ENCODE peak calls at places on chromosomes 6 and 20, in nine cellular contexts. K is stimulated activated naive CD8-positive, alpha-beta T cell treated with anti-CD3 and anti-CD28 coated beads, Interleukin-15, amount 100 ng/mL, for 72 hours; P is activated CD8-positive, alpha-beta T cell treated with anti-CD3 and anti-CD28 coated beads for 36 hours; C is left lobe of liver; F is heart left ventricle; Y is Right ventricle myocardium superior; W is pancreas; N is sciatic nerve; H is omental fat pad. M is an unnamed sample.

GRCh38 chr20:58855506-58856314 is 3.2 kb downstream of the GNAS start:
- ATAC-seq in K (no peak), P (no peak), C (no peak), F (no peak), Y (no peak), W (no peak), N (no peak), H (no peak), M (no peak)

GRCh38 chr20:35297153-35297552 is 4.9 kb upstream of the FAM83C start:
- ATAC-seq in K (no peak), P (no peak), C (no peak), F (no peak), Y (no peak), W (no peak), N (no peak), H (no peak), M (no peak)

GRCh38 chr6:45922728-45923351 is 92.8 kb downstream of the CLIC5 start:
- ATAC-seq in K (no peak), P (peak), C (peak), F (peak), Y (peak), W (no peak), N (peak), H (peak), M (peak)

GRCh38 chr6:149482542-149483261 is 2.1 kb downstream of the ZC3H12D start:
- ATAC-seq in K (no peak), P (no peak), C (peak), F (no peak), Y (peak), W (no peak), N (peak), H (no peak), M (peak)

GRCh38 chr6:105069821-105070445 is 109.9 kb downstream of the POPDC3 start:
- ATAC-seq in K (no peak), P (no peak), C (no peak), F (no peak), Y (no peak), W (no peak), N (no peak), H (no peak), M (no peak)

GRCh38 chr6:165511807-165512206 is 151.2 kb downstream of the PDE10A start:
- ATAC-seq in K (peak), P (peak), C (no peak), F (no peak), Y (no peak), W (no peak), N (no peak), H (no peak), M (no peak)

GRCh38 chr6:119234457-119234856 is 115.1 kb downstream of the MAN1A1 start:
- ATAC-seq in K (peak), P (no peak), C (no peak), F (no peak), Y (no peak), W (no peak), N (no peak), H (no peak), M (no peak)

GRCh38 chr6:130593200-130593599 is 227.4 kb downstream of the TMEM200A start:
- ATAC-seq in K (no peak), P (no peak), C (no peak), F (no peak), Y (no peak), W (no peak), N (no peak), H (no peak), M (no peak)

GRCh38 chr20:36474563-36474962 is 66.8 kb upstream of the MYL9 start:
- ATAC-seq in K (no peak), P (no peak), C (peak), F (no peak), Y (no peak), W (no peak), N (peak), H (no peak), M (peak)

GRCh38 chr6:14555804-14556203 is 438.2 kb downstream of the CD83 start:
- ATAC-seq in K (no peak), P (no peak), C (no peak), F (no peak), Y (no peak), W (no peak), N (no peak), H (no peak), M (no peak)

GRCh38 chr6:105553174-105553573 is 150.3 kb upstream of the PREP start:
- ATAC-seq in K (no peak), P (no peak), C (no peak), F (peak), Y (peak), W (no peak), N (no peak), H (no peak), M (no peak)

GRCh38 chr6:127918506-127919427 is 17.9 kb upstream of the THEMIS start:
- ATAC-seq in K (peak), P (peak), C (no peak), F (no peak), Y (no peak), W (no peak), N (no peak), H (no peak), M (no peak)

GRCh38 chr6:137849709-137850093 is 17.4 kb upstream of the TNFAIP3 start:
- ATAC-seq in K (peak), P (peak), C (no peak), F (no peak), Y (no peak), W (no peak), N (no peak), H (no peak), M (no peak)

GRCh38 chr20:50977066-50978045 is 18.7 kb downstream of the MOCS3 start:
- ATAC-seq in K (no peak), P (no peak), C (no peak), F (no peak), Y (no peak), W (no peak), N (no peak), H (no peak), M (no peak)

GRCh38 chr6:132734694-132735236 is 20.9 kb upstream of the VNN1 start:
- ATAC-seq in K (no peak), P (no peak), C (peak), F (peak), Y (no peak), W (peak), N (peak), H (peak), M (peak)

GRCh38 chr6:138662474-138662873 is 111.1 kb upstream of the CCDC28A start:
- ATAC-seq in K (no peak), P (no peak), C (no peak), F (no peak), Y (no peak), W (no peak), N (no peak), H (no peak), M (no peak)

GRCh38 chr6:41796474-41796873 is 9.0 kb downstream of the TOMM6 start:
- ATAC-seq in K (no peak), P (no peak), C (no peak), F (no peak), Y (no peak), W (no peak), N (no peak), H (no peak), M (no peak)

GRCh38 chr20:59820204-59821041 is 113.0 kb downstream of the SYCP2 start:
- ATAC-seq in K (no peak), P (no peak), C (no peak), F (peak), Y (peak), W (no peak), N (peak), H (no peak), M (no peak)

GRCh38 chr20:21719592-21720214 is 14.2 kb downstream of the PAX1 start:
- ATAC-seq in K (no peak), P (no peak), C (peak), F (no peak), Y (no peak), W (no peak), N (no peak), H (no peak), M (no peak)

GRCh38 chr6:27761391-27761790 is 150.8 kb downstream of the OR2B2 start:
- ATAC-seq in K (no peak), P (no peak), C (no peak), F (no peak), Y (no peak), W (no peak), N (no peak), H (no peak), M (no peak)

GRCh38 chr20:44579313-44580090 is 2.9 kb upstream of the PKIG start:
- ATAC-seq in K (no peak), P (no peak), C (no peak), F (no peak), Y (no peak), W (no peak), N (no peak), H (no peak), M (no peak)

GRCh38 chr20:11158146-11158545 is 484.3 kb upstream of the JAG1 start:
- ATAC-seq in K (no peak), P (no peak), C (no peak), F (no peak), Y (no peak), W (no peak), N (no peak), H (no peak), M (no peak)

GRCh38 chr6:163404825-163405265 is 9.7 kb upstream of the QKI start:
- ATAC-seq in K (no peak), P (no peak), C (peak), F (peak), Y (peak), W (no peak), N (peak), H (peak), M (peak)

GRCh38 chr6:140977425-140977824 is 1155.3 kb upstream of the GJE1 start:
- ATAC-seq in K (no peak), P (no peak), C (no peak), F (no peak), Y (no peak), W (no peak), N (no peak), H (no peak), M (no peak)

GRCh38 chr6:105051941-105052471 is 95.1 kb downstream of the LIN28B start:
- ATAC-seq in K (no peak), P (no peak), C (no peak), F (no peak), Y (no peak), W (no peak), N (no peak), H (no peak), M (no peak)

GRCh38 chr6:46421939-46422338 is 69.3 kb downstream of the RCAN2 start:
- ATAC-seq in K (no peak), P (no peak), C (no peak), F (peak), Y (peak), W (no peak), N (no peak), H (no peak), M (no peak)

GRCh38 chr6:74333406-74333805 is 637.4 kb downstream of the CD109 start:
- ATAC-seq in K (no peak), P (no peak), C (no peak), F (no peak), Y (no peak), W (no peak), N (no peak), H (no peak), M (no peak)

GRCh38 chr6:25882066-25882496 is 8.0 kb upstream of the SLC17A3 start:
- ATAC-seq in K (peak), P (peak), C (peak), F (no peak), Y (peak), W (peak), N (no peak), H (no peak), M (no peak)

M was measured in gastroesophageal sphincter.